ENCODE peak calls at places on chromosome 20, in ten cellular contexts. C is amygdala, D is epithelial cell of esophagus, N is NCI-H446, I is sciatic nerve, J is neural crest cell, F is NCI-H345, V is lower lobe of right lung, P is NAMALWA, T is activated gamma-delta T cell treated with Interleukin-2 at 50 U/mL for 16 hours. E is an unnamed sample.

GRCh38 chr20:38426006-38426405 is 9.1 kb downstream of the SNHG17 start:
- DNase-seq in C (no peak), D (peak; percentile 80), N (no peak), I (no peak), J (no peak), F (no peak), V (no peak), P (no peak), T (no peak), E (peak; percentile 97)

GRCh38 chr20:46129955-46130481 is 11.9 kb downstream of the CD40 start:
- DNase-seq in C (no peak), D (no peak), N (no peak), I (no peak), J (no peak), F (peak; percentile 83), V (no peak), P (no peak), T (no peak), E (no peak)

GRCh38 chr20:38635721-38636285 is 34.2 kb downstream of the ARHGAP40 start:
- DNase-seq in C (no peak), D (peak; percentile 61), N (no peak), I (no peak), J (no peak), F (no peak), V (no peak), P (peak; percentile 46), T (no peak), E (peak; percentile 49)

GRCh38 chr20:49549806-49550551 is 18.0 kb downstream of the PTGIS start:
- DNase-seq in C (no peak), D (no peak), N (no peak), I (no peak), J (no peak), F (no peak), V (no peak), P (no peak), T (no peak), E (no peak)

GRCh38 chr20:57672164-57672563 is 37.7 kb downstream of the PMEPA1 start:
- DNase-seq in C (peak; percentile 17), D (no peak), N (no peak), I (no peak), J (peak; percentile 25), F (no peak), V (peak; percentile 77), P (no peak), T (no peak), E (no peak)

GRCh38 chr20:39049684-39050554 is 87.8 kb downstream of the DHX35 start:
- DNase-seq in C (peak; percentile 47), D (peak; percentile 63), N (peak; percentile 38), I (peak; percentile 85), J (peak; percentile 81), F (peak; percentile 88), V (peak; percentile 88), P (peak; percentile 80), T (peak; percentile 74), E (peak; percentile 74)

GRCh38 chr20:23629017-23629541 is 8.7 kb downstream of the CST3 start:
- DNase-seq in C (no peak), D (peak; percentile 97), N (no peak), I (peak; percentile 66), J (no peak), F (no peak), V (no peak), P (no peak), T (no peak), E (peak; percentile 89)

GRCh38 chr20:57048027-57048869 is 218.2 kb downstream of the BMP7 start:
- DNase-seq in C (no peak), D (peak; percentile 25), N (no peak), I (peak; percentile 45), J (peak; percentile 53), F (peak; percentile 36), V (no peak), P (peak; percentile 54), T (no peak), E (peak; percentile 39)

GRCh38 chr20:31675828-31676533 is 38.3 kb downstream of the COX4I2 start:
- DNase-seq in C (no peak), D (no peak), N (no peak), I (no peak), J (no peak), F (no peak), V (no peak), P (no peak), T (peak; percentile 64), E (peak; percentile 46)

GRCh38 chr20:14612389-14612788 is 275.0 kb upstream of the FLRT3 start:
- DNase-seq in C (no peak), D (peak; percentile 72), N (no peak), I (no peak), J (no peak), F (no peak), V (no peak), P (no peak), T (no peak), E (no peak)

GRCh38 chr20:48286571-48287551 is 501.6 kb upstream of the SULF2 start:
- DNase-seq in C (no peak), D (no peak), N (peak; percentile 25), I (no peak), J (no peak), F (no peak), V (no peak), P (no peak), T (no peak), E (no peak)

GRCh38 chr20:3396492-3396891 is 11.0 kb downstream of the DNAAF9 start:
- DNase-seq in C (no peak), D (no peak), N (no peak), I (no peak), J (no peak), F (no peak), V (no peak), P (no peak), T (no peak), E (no peak)

GRCh38 chr20:39282619-39283092 is 320.5 kb downstream of the DHX35 start:
- DNase-seq in C (no peak), D (no peak), N (peak; percentile 83), I (no peak), J (no peak), F (peak; percentile 96), V (no peak), P (no peak), T (no peak), E (no peak)

GRCh38 chr20:45969712-45970634 is 2.0 kb downstream of the ZNF335 start:
- DNase-seq in C (no peak), D (peak; percentile 77), N (peak; percentile 43), I (peak; percentile 57), J (no peak), F (peak; percentile 27), V (no peak), P (peak; percentile 70), T (no peak), E (peak; percentile 77)

GRCh38 chr20:8901237-8902025 is 167.5 kb upstream of the PLCB4 start:
- DNase-seq in C (no peak), D (no peak), N (no peak), I (no peak), J (no peak), F (no peak), V (no peak), P (no peak), T (no peak), E (no peak)

GRCh38 chr20:34150616-34151015 is 38.6 kb upstream of the EIF2S2 start:
- DNase-seq in C (no peak), D (no peak), N (no peak), I (no peak), J (no peak), F (no peak), V (no peak), P (no peak), T (no peak), E (no peak)

GRCh38 chr20:17634666-17635319 is 47.2 kb downstream of the RRBP1 start:
- DNase-seq in C (no peak), D (no peak), N (no peak), I (no peak), J (no peak), F (no peak), V (peak; percentile 70), P (no peak), T (no peak), E (no peak)

GRCh38 chr20:34637245-34638185 is 39.4 kb downstream of the PIGU start:
- DNase-seq in C (peak; percentile 29), D (peak; percentile 60), N (no peak), I (no peak), J (no peak), F (no peak), V (no peak), P (no peak), T (no peak), E (no peak)

GRCh38 chr20:64055893-64056638 is 6.6 kb upstream of the SOX18 start:
- DNase-seq in C (no peak), D (no peak), N (no peak), I (no peak), J (no peak), F (no peak), V (peak; percentile 68), P (no peak), T (no peak), E (no peak)

GRCh38 chr20:33909331-33909921 is 84.3 kb upstream of the RALY start:
- DNase-seq in C (no peak), D (peak; percentile 55), N (no peak), I (no peak), J (no peak), F (no peak), V (no peak), P (no peak), T (no peak), E (peak; percentile 61)

GRCh38 chr20:51625105-51625504 is 82.6 kb upstream of the NFATC2 start:
- DNase-seq in C (no peak), D (no peak), N (no peak), I (no peak), J (no peak), F (no peak), V (no peak), P (no peak), T (no peak), E (no peak)

GRCh38 chr20:15642099-15642498 is 931.1 kb downstream of the KIF16B start:
- DNase-seq in C (no peak), D (no peak), N (no peak), I (no peak), J (no peak), F (no peak), V (no peak), P (no peak), T (no peak), E (no peak)

GRCh38 chr20:23125159-23125558 is 39.0 kb upstream of the CD93 start:
- DNase-seq in C (no peak), D (no peak), N (no peak), I (peak; percentile 36), J (no peak), F (peak; percentile 77), V (no peak), P (peak; percentile 74), T (no peak), E (no peak)

GRCh38 chr20:24096256-24096655 is 107.7 kb upstream of the GGTLC1 start:
- DNase-seq in C (no peak), D (no peak), N (no peak), I (no peak), J (no peak), F (no peak), V (no peak), P (no peak), T (no peak), E (no peak)

GRCh38 chr20:46634528-46634927 is 16.7 kb downstream of the SLC13A3 start:
- DNase-seq in C (no peak), D (no peak), N (no peak), I (no peak), J (no peak), F (no peak), V (no peak), P (no peak), T (no peak), E (no peak)

GRCh38 chr20:55239269-55239668 is 763.9 kb downstream of the DOK5 start:
- DNase-seq in C (no peak), D (no peak), N (no peak), I (no peak), J (no peak), F (no peak), V (no peak), P (no peak), T (no peak), E (no peak)

GRCh38 chr20:8476023-8476422 is 344.0 kb downstream of the PLCB1 start:
- DNase-seq in C (no peak), D (no peak), N (no peak), I (no peak), J (no peak), F (no peak), V (no peak), P (no peak), T (no peak), E (no peak)

GRCh38 chr20:44969320-44969879 is 3.1 kb downstream of the STK4 start:
- DNase-seq in C (no peak), D (peak; percentile 16), N (no peak), I (no peak), J (no peak), F (no peak), V (no peak), P (peak; percentile 26), T (no peak), E (no peak)